ENCODE peak calls at places on chromosome 11, in five cellular contexts. K, E, P, C and U are unnamed samples.

GRCh38 chr11:121936781-121937447 is 179.1 kb downstream of the BLID start:
- DNase-seq in C (peak), P (no peak), K (peak), E (no peak), U (no peak)

GRCh38 chr11:19474954-19475811 is 234.4 kb upstream of the E2F8 start:
- DNase-seq in C (no peak), P (no peak), K (no peak), E (no peak), U (no peak)

GRCh38 chr11:120034881-120035620 is 102.9 kb downstream of the TRIM29 start:
- DNase-seq in E (no peak), P (no peak), C (no peak), K (no peak), U (peak)

GRCh38 chr11:1880746-1881441 is 10.8 kb downstream of the PRR33 start:
- DNase-seq in C (no peak), K (no peak), E (no peak), P (no peak), U (no peak)

GRCh38 chr11:72684236-72684912 is 10.2 kb upstream of the PDE2A start:
- DNase-seq in P (peak), C (peak), K (peak), E (peak), U (no peak)

GRCh38 chr11:81203876-81204275 is 1529.8 kb downstream of the FAM181B start:
- DNase-seq in E (no peak), C (no peak), P (no peak), K (no peak), U (no peak)

GRCh38 chr11:2685051-2685450 is 14.7 kb downstream of the KCNQ1OT1 start:
- DNase-seq in P (no peak), C (no peak), K (no peak), E (no peak), U (no peak)

GRCh38 chr11:69430566-69430965 is 50.9 kb upstream of the LINC01488 start:
- DNase-seq in K (peak), P (peak), C (no peak), E (no peak), U (no peak)

GRCh38 chr11:101863361-101863760 is 51.4 kb upstream of the CEP126 start:
- DNase-seq in C (no peak), E (no peak), K (peak), P (no peak), U (no peak)

GRCh38 chr11:114522818-114523217 is 36.9 kb downstream of the NXPE1 start:
- DNase-seq in C (no peak), E (no peak), K (no peak), P (no peak), U (no peak)

GRCh38 chr11:95985174-95985808 is 61.4 kb upstream of the MTMR2 start:
- DNase-seq in C (peak), P (peak), E (no peak), K (peak), U (no peak)

GRCh38 chr11:2091786-2092463 is 47.3 kb downstream of the IGF2 start:
- DNase-seq in P (no peak), C (no peak), E (no peak), K (no peak), U (no peak)

GRCh38 chr11:11057472-11057854 is 199.6 kb upstream of the ZBED5 start:
- DNase-seq in E (no peak), P (no peak), C (no peak), K (no peak), U (no peak)

GRCh38 chr11:117090111-117090706 is 8.0 kb downstream of the SIK3 start:
- DNase-seq in K (no peak), P (no peak), E (no peak), C (peak), U (no peak)

GRCh38 chr11:68704887-68705286 is 20.5 kb downstream of the GAL start:
- DNase-seq in P (no peak), K (no peak), E (no peak), C (no peak), U (no peak)

GRCh38 chr11:19816040-19816439 is 103.4 kb downstream of the NAV2 start:
- DNase-seq in E (no peak), C (no peak), K (peak), P (no peak), U (no peak)

GRCh38 chr11:128448487-128448886 is 138.9 kb downstream of the ETS1 start:
- DNase-seq in E (no peak), P (peak), C (peak), K (no peak), U (no peak)

GRCh38 chr11:1557904-1558831 is 13.9 kb downstream of the DUSP8 start:
- DNase-seq in C (peak), P (peak), E (peak), K (peak), U (no peak)

GRCh38 chr11:57761301-57762234 is at the start of gene CTNND1:
- DNase-seq in C (peak), K (peak), P (peak), E (peak), U (no peak)

GRCh38 chr11:128379587-128380279 is 207.6 kb downstream of the ETS1 start:
- DNase-seq in C (peak), K (no peak), E (no peak), P (no peak), U (no peak)

GRCh38 chr11:19738124-19738523 is 25.5 kb downstream of the NAV2 start:
- DNase-seq in P (no peak), C (no peak), K (no peak), E (no peak), U (no peak)

GRCh38 chr11:15493066-15493465 is 378.3 kb downstream of the INSC start:
- DNase-seq in E (no peak), K (no peak), C (peak), P (no peak), U (no peak)

GRCh38 chr11:69848196-69848595 is 29.0 kb upstream of the FGF3 start:
- DNase-seq in P (no peak), K (no peak), E (no peak), C (no peak), U (no peak)

GRCh38 chr11:122656631-122657101 is 1.1 kb downstream of the UBASH3B start:
- DNase-seq in K (no peak), C (no peak), E (peak), P (peak), U (no peak)

GRCh38 chr11:73389902-73390301 is 13.7 kb downstream of the RELT start:
- DNase-seq in P (no peak), C (no peak), E (no peak), K (no peak), U (no peak)

GRCh38 chr11:1639102-1639620 is 9.6 kb downstream of the KRTAP5-5 start:
- DNase-seq in K (no peak), C (no peak), P (no peak), E (no peak), U (no peak)

GRCh38 chr11:45280449-45280848 is 5.7 kb downstream of the SYT13 start:
- DNase-seq in C (no peak), P (no peak), E (no peak), K (no peak), U (no peak)

GRCh38 chr11:59660621-59661020 is 8.2 kb downstream of the PATL1 start:
- DNase-seq in E (no peak), P (no peak), K (no peak), C (no peak), U (no peak)

GRCh38 chr11:115884800-115885445 is 380.7 kb upstream of the CADM1 start:
- DNase-seq in E (no peak), P (no peak), C (no peak), K (no peak), U (no peak)

GRCh38 chr11:115887727-115888126 is 383.5 kb upstream of the CADM1 start:
- DNase-seq in K (no peak), C (no peak), P (no peak), E (no peak), U (no peak)

GRCh38 chr11:115885446-115885978 is 381.3 kb upstream of the CADM1 start:
- DNase-seq in C (no peak), P (no peak), K (no peak), E (no peak), U (no peak)

GRCh38 chr11:115887316-115887715 is 383.1 kb upstream of the CADM1 start:
- DNase-seq in E (no peak), C (no peak), P (no peak), K (no peak), U (no peak)

DNA sequence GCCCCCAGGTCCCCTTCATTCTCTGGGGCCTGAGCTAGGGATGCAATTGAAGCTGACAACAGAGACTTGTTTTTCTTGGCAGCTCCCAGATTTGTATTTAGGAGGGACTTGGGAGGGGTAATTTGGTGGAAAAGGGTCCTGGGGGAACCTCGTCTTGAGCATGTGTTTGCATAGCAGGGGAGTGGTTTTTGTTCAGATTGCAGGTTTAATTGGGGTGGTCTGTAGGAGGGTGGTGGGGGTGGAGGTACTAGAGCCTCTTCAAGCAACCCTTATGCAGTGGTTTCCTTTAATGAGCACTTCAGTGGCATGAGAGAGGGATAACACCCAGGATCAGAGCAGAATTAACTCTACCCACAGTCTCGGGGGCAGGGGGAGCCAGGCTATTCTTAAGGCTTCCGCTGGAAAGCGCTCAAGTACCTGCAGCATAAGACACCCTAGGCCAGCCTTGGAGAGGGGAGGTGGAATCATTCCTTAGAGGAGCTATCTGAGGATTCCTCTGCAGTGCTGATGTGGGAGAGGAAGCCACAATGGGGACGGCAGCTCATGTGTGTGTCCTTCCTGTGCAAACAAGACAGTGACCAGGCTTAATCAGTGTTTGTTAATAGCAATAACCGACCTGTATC is 382.0 kb upstream of the CADM1 start:
- DNase-seq in P (no peak), K (no peak), C (no peak), E (no peak), U (no peak)
- TF ChIP-seq CTCF in P (no peak), K (no peak), C (no peak), E (no peak), U (no peak)

DNA sequence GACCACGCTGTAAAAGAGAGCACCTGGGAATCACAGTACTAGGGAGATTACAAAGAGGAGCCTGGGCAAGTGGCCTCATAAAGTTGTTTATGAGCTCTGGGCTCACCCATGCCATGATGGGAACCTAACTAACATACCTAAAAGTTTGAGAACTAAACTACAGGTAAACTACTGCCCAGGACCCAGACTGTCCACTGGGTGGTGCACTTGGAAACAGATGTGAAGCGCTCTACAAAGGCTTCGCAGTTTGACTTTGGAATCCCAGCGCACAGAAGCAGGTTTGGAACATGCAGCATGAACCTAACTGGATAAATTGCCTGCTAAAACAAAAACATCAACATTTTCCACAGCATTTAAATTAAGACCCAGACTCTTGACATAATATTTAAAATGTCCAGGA is 418.6 kb downstream of the FAM181B start:
- DNase-seq in C (peak), P (peak), K (no peak), E (peak), U (no peak)
- TF ChIP-seq CTCF in C (peak), P (no peak), K (no peak), E (peak), U (no peak)

DNA sequence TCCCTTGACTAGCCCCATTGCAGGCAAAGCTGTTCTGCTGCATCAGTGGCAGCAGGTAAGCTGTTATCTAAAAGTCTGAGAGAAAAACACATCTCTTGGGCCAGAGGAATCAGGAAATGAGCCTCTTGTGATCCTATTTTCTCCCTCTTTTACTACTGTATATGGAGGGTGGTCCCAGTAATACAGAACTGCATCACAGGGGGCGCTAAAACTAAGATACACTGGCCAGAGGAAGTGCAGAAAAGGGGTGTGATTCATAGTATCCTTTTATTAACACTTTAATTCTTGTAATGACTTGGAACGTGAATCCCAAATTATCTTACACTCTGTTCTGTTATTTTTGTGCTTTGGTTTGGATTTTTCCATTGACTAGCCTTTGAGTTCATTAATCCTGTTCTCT is 8.8 kb upstream of the MED17 start:
- DNase-seq in C (peak), E (peak), P (peak), K (no peak), U (no peak)
- TF ChIP-seq CTCF in C (no peak), E (peak), P (no peak), K (peak), U (no peak)

DNA sequence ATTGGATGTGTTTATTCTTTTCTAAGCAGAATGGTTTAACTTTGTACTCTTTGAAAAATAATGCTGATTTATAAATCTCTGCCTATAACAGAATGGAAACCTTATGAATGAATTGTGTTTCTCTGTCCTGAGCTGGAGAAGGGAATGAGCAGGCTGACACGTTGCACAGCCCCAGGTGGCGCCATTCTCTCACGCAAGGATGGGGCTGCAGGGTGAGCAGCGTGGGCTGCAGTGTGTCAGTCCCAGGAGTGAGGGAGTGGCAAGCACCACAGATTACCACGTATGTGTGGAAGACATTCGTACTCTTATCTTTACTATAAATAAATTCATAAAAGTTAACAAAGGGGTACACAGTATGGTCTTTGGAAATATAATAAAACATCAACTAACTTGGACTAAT is 33.4 kb downstream of the FDX1 start:
- DNase-seq in K (peak), P (peak), C (peak), E (peak), U (no peak)
- TF ChIP-seq CTCF in K (peak), P (peak), C (peak), E (peak), U (no peak)

DNA sequence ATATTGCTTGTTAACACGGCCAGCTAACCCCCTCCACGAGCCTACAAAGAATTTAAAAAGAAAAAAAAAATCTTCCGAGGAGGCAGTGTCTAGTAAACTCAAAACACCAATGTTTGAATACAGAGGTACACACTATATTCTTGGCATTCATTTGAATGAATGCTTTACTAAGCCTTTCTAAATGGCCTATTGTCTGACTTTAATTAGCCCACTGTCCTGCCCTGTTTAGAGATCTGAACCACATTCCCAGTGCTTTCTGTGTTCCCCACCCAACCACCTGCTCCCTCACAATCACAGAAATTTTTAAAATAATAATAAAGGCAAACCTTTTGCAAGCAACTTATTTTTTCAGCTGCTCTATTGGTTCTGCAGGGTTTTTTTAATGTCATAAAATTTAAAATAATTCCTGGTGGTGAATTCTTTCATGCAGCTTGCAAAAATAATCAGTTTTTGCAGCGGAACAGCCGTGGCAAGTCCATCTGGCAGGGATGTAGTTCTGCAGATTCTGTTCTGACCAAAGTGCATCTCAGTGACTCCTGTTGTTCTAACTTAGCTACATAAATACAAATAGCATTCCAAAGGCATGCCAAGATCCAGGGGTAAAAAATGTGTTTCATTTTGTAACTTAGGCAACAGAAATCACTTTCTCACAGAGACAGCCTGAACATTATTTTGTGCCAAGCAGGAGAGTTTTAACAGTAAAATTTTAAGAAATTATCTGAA is 23.8 kb downstream of the POU2AF2 start:
- DNase-seq in P (no peak), C (no peak), K (peak), E (no peak), U (no peak)
- TF ChIP-seq CTCF in P (no peak), C (no peak), K (no peak), E (no peak), U (no peak)

GRCh38 chr11:64084962-64085710 is 49.4 kb downstream of the FLRT1 start:
- DNase-seq in E (no peak), P (peak), C (no peak), K (no peak), U (no peak)
- TF ChIP-seq CTCF in E (no peak), P (no peak), C (no peak), K (no peak), U (no peak)

GRCh38 chr11:5983443-5983842 is 3.3 kb downstream of the OR52L1 start:
- DNase-seq in E (no peak), P (no peak), K (no peak), C (no peak), U (no peak)
- TF ChIP-seq CTCF in E (no peak), P (no peak), K (no peak), C (no peak), U (no peak)

DNA sequence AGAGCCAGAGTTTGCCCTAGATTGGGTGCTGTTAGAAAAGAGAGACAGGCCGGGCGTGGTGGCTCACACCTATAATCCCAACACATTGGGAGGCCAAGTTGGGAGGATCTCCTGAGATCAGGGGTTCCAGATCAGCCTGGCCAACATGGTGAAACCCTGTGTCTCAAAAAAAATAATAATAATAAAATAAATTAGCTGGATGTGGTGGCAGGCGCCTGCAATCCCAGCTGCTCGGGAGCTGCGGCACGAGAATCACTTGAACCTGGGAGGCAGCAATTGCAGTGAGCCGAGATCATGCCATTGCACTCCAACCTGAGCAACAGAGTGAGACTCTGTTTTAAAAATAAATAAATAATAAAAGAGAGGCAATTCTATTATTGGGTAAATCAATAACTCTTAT is 199.2 kb upstream of the GUCY1A2 start:
- DNase-seq in K (no peak), E (no peak), P (no peak), C (no peak), U (no peak)
- TF ChIP-seq CTCF in K (no peak), E (no peak), P (no peak), C (no peak), U (no peak)

GRCh38 chr11:36306888-36307287 is 10.8 kb downstream of the PRR5L start:
- DNase-seq in E (no peak), P (peak), K (peak), C (peak), U (no peak)
- TF ChIP-seq CTCF in E (no peak), P (peak), K (peak), C (peak), U (no peak)